ENCODE peak calls at places on chromosome 20, in seven cellular contexts. G is suprapubic skin, C is tibial nerve, E is sigmoid colon, P is stomach, R is transverse colon, Y is ovary. D is an unnamed sample.

GRCh38 chr20:22288156-22288555 is 296.2 kb downstream of the FOXA2 start:
- DNase-seq in G (no peak), P (no peak), C (no peak), Y (no peak), R (no peak), E (no peak), D (no peak)

GRCh38 chr20:64049060-64049886 is at the start of gene SOX18:
- DNase-seq in P (no peak), C (no peak), E (no peak), Y (no peak), G (no peak), R (no peak), D (no peak)

GRCh38 chr20:48242623-48243022 is 457.3 kb upstream of the SULF2 start:
- DNase-seq in E (peak), Y (no peak), R (no peak), C (no peak), P (no peak), G (no peak), D (no peak)

GRCh38 chr20:63933646-63934045 is 22.6 kb downstream of the UCKL1 start:
- DNase-seq in R (no peak), C (no peak), E (no peak), G (no peak), Y (no peak), P (no peak), D (no peak)

GRCh38 chr20:46638367-46639274 is 12.6 kb downstream of the SLC13A3 start:
- DNase-seq in C (no peak), E (no peak), G (no peak), Y (no peak), P (no peak), R (no peak), D (peak)

GRCh38 chr20:45934046-45934586 is 367 bp upstream of the PCIF1 start:
- DNase-seq in C (peak), P (peak), G (no peak), R (peak), E (peak), Y (peak), D (no peak)

GRCh38 chr20:22908437-22908836 is 126.7 kb upstream of the SSTR4 start:
- DNase-seq in Y (no peak), R (no peak), P (no peak), G (no peak), E (no peak), C (no peak), D (no peak)

GRCh38 chr20:328596-329324 is 3.4 kb downstream of the SOX12 start:
- DNase-seq in P (no peak), C (no peak), Y (no peak), G (no peak), R (no peak), E (no peak), D (no peak)

GRCh38 chr20:63833776-63834544 is 2.9 kb upstream of the ZBTB46 start:
- DNase-seq in R (no peak), P (no peak), G (no peak), E (no peak), Y (no peak), C (no peak), D (no peak)

GRCh38 chr20:52312131-52312729 is 120.7 kb upstream of the ZFP64 start:
- DNase-seq in R (peak), P (peak), Y (no peak), E (no peak), C (peak), G (no peak), D (no peak)

GRCh38 chr20:57106030-57106682 is 160.3 kb downstream of the BMP7 start:
- DNase-seq in Y (no peak), G (no peak), C (no peak), R (no peak), P (no peak), E (no peak), D (no peak)

GRCh38 chr20:23358923-23359572 is 2.9 kb upstream of the GZF1 start:
- DNase-seq in P (peak), R (peak), C (no peak), Y (no peak), E (no peak), G (no peak), D (no peak)

GRCh38 chr20:52783769-52784168 is 188.4 kb upstream of the TSHZ2 start:
- DNase-seq in Y (no peak), R (no peak), E (no peak), G (no peak), C (no peak), P (no peak), D (no peak)

GRCh38 chr20:16007978-16008377 is 565.3 kb downstream of the KIF16B start:
- DNase-seq in G (no peak), C (no peak), E (no peak), R (no peak), Y (no peak), P (no peak), D (no peak)

GRCh38 chr20:909641-910040 is 6.5 kb downstream of the ANGPT4 start:
- DNase-seq in C (no peak), E (no peak), Y (no peak), P (no peak), R (no peak), G (no peak), D (no peak)

GRCh38 chr20:10218536-10219451 is at the start of gene SNAP25:
- DNase-seq in E (peak), R (peak), Y (peak), C (no peak), G (peak), P (peak), D (no peak)

GRCh38 chr20:10217517-10218410 is 866 bp upstream of the SNAP25 start:
- DNase-seq in E (peak), C (no peak), G (no peak), R (peak), P (no peak), Y (peak), D (no peak)

GRCh38 chr20:10219452-10219791 is 792 bp downstream of the SNAP25 start:
- DNase-seq in E (peak), Y (peak), C (peak), R (peak), G (peak), P (peak), D (no peak)

GRCh38 chr20:10221022-10221421 is 2.4 kb downstream of the SNAP25 start:
- DNase-seq in C (no peak), Y (no peak), G (no peak), R (no peak), P (no peak), E (no peak), D (no peak)

DNA sequence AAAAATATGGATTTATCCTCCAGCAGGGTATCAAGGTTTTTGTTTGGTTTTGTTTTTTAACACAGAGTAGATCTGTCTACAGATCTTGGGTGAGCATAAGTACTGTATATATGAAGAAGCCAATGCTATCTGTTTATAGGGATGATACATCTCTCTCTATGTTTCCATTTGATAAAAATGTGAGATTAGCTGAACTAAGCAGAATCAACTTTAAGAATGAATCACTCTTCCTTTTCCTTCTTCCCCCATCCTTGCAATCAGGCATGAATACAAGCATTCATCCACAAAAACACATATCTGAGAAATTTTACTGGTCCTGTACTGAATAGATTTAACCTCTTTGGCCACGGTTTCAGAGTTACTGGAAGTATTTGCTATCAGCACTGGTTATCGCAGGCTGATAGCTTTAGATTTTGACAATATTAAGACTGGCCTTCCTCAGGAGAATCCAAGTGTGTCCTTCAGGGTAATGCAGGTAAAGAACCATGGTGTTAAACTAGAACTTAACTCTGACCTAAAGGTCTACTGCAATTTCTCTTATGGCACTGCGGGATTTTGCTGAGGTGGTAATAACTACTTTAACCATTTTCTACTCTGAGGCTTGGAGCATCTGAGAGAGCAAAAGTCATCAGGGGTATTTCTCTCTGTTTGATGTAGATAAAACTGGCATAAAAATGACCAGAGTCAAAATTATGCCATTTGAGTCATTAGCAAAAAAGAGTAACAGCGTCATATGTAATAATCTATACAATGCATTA is 1.5 kb downstream of the SNAP25 start:
- DNase-seq in C (no peak), P (no peak), G (no peak), R (no peak), Y (no peak), E (no peak), D (no peak)
- H3K4me3 ChIP-seq in C (no peak), P (no peak), G (no peak), R (no peak), Y (no peak), E (no peak), D (no peak)

DNA sequence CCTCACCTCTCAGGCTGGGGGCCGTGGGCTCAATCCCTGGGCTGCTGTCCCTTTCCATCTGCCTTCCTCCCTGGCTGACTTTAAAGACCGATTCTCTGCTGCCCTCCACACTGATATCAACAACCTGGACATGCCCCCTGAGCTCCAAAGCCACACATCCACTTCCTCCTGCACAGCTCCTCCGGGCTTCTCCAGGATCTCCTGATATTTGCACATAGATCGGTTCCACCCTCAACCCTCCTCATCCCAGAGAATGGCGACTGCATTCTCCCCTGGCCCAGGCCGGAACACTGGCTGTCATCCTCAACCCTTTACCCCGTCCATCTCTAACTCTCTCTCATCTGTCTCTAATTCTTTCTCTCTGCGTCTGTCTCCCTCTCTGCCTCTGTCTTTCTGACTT is 21.0 kb upstream of the NOL4L start:
- DNase-seq in Y (no peak), C (no peak), P (no peak), G (no peak), R (no peak), E (no peak), D (no peak)
- TF ChIP-seq EP300 in Y (no peak), C (no peak), P (no peak), G (no peak), R (no peak), E (no peak), D (no peak)

DNA sequence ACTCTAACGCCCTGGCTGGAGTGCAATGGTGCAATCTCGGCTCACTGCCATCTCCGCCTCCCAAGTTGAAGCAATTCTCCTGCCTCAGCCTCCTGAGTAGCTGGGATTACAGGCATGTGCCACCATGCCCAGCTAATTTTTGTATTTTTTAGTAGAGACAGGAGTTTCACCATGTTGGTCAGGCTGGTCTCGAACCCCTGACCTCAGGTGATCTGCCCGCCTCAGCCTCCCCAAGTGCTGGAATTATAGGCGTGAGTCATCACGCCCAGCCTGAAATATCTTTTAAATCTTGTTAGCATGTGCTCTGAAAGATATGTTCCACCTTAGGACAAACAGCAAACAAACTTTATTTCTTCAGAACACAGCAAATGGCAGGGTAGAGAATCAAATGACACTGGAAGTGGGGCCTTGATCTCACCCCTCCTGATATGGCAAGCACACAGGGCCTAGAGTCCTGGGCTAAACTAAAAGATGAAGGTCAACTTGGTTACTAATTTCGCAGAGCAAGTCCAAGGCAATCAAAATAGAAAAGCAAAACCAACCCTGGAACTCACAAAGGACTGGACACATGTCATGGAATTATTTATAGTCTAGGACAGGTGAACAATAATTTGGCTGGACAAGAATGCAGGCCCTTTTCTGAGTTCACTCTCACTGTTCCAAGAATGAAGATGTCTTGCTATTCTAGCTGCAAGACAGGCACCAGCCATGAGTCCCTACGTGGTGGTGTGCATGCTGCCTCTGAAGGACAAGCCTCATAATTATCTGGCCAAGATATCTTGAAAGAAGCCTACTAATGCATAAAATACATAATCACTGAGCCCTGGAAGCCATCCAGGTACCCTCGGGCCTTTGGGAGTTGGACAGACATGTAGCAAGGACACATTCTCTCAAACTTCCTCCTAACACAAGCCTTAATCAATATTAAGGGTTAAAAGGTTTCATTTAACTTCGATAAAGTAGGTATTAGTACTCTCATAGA is 35.6 kb downstream of the B4GALT5 start:
- DNase-seq in G (no peak), Y (no peak), R (no peak), E (no peak), C (no peak), P (peak), D (no peak)
- H3K4me3 ChIP-seq in G (no peak), Y (no peak), R (no peak), E (no peak), C (no peak), P (no peak), D (no peak)

GRCh38 chr20:4011226-4011975 is 4.0 kb downstream of the RNF24 start:
- DNase-seq in P (no peak), C (no peak), R (no peak), E (no peak), G (no peak), Y (no peak), D (no peak)

GRCh38 chr20:4007383-4008025 is 7.9 kb downstream of the RNF24 start:
- DNase-seq in C (no peak), Y (no peak), P (no peak), E (no peak), G (no peak), R (no peak), D (no peak)

GRCh38 chr20:4008026-4008413 is 7.3 kb downstream of the RNF24 start:
- DNase-seq in G (no peak), P (no peak), R (no peak), Y (no peak), C (no peak), E (no peak), D (no peak)

GRCh38 chr20:4008877-4009276 is 6.5 kb downstream of the RNF24 start:
- DNase-seq in R (no peak), C (no peak), G (no peak), Y (no peak), E (no peak), P (no peak), D (no peak)

DNA sequence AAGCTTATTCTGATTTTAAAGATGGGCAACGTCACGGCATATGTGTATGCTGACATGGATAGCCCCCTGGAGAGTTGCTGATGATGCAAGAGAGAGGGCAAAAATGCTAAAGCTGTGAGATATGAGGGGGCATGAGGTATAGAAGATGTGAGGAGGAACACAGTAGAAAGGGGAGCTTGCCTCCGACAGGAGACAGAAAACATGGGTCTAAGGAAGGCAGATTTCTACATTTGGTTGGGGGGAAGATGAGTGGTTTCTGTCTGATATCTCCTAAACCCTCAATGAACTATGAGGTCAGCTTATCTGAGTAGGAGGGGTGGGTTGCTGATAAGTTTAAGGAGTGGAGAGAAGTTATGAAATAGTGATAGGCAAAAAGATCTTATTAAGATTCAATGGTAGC is 6.1 kb downstream of the RNF24 start:
- DNase-seq in P (no peak), Y (no peak), C (no peak), G (no peak), R (no peak), E (no peak), D (no peak)
- TF ChIP-seq EP300 in P (no peak), Y (no peak), C (no peak), G (no peak), R (no peak), E (no peak), D (no peak)

GRCh38 chr20:18987781-18988360 is 174.3 kb downstream of the SCP2D1 start:
- DNase-seq in R (no peak), G (no peak), P (no peak), E (no peak), Y (no peak), C (no peak), D (no peak)

GRCh38 chr20:18984238-18985200 is 170.9 kb downstream of the SCP2D1 start:
- DNase-seq in Y (peak), E (no peak), R (no peak), P (no peak), G (no peak), C (no peak), D (no peak)

GRCh38 chr20:18985551-18985950 is 172.0 kb downstream of the SCP2D1 start:
- DNase-seq in Y (no peak), G (no peak), C (no peak), R (no peak), P (no peak), E (no peak), D (no peak)

GRCh38 chr20:18986895-18987580 is 173.5 kb downstream of the SCP2D1 start:
- DNase-seq in E (peak), P (no peak), R (no peak), Y (peak), G (no peak), C (peak), D (no peak)

DNA sequence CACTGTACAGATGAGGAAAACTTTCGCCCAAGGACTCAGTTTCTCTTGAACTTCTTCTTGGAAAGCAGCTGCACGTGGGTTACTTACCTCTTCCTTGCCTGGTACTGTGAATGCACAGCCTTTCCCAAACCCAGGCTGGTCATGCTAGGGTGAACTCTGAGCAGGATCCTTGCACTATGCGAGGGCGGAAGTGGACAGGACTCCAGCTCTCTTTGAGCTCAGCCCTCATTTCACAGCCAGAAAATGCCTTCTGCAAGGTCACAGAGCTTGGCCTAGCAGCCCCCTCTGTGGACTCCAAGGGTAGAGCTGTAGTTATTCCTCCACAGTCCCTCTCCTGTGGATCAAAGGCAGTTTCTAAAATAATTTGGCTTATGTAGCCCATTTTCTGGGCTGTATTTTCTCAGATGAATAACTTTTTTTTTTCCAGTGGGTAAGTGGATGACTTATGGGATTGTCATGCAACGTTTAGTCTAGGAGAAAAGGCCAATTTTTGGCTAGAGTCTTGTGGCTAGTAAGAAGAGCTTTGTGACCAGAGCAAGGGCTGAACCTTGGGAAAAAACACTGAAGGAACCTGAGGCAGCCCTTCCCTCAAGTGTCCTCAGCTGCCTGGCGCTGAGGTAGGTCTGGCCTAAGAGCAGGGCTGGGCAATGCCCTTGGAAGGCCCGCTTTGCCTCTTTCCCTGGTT is 172.7 kb downstream of the SCP2D1 start:
- DNase-seq in R (no peak), P (no peak), G (no peak), Y (peak), E (no peak), C (no peak), D (no peak)
- H3K4me3 ChIP-seq in R (no peak), P (no peak), G (no peak), Y (no peak), E (no peak), C (no peak), D (no peak)

DNA sequence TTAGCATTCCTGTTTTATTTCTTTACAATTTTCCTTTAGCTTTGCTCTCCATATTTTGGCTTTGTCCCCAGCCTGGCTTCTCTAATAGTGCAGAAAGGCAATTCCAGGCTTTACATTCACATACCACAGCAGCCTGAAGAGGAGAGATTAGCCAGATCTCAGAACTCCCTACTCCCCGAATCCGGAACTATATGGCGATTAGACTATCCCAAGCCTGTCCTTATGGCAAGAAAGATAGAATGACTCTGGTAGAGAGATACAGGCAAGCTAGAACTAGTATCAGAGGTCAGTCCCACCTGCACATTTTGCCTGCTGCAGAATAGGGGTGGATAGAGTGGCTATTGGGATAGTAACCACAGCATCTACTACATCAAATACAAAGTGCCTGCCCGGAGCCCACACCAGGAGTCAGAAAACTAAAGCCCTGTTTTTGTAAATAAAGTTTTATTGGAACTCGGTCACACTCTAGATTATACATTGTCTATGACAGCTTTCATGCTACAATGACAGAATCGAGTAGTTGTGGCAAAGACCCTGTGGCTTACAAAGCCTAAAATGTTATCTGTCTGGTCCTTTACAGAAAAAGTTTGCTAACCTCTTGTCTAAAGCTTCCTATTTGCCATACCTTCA is 17.1 kb upstream of the ADIG start:
- DNase-seq in C (no peak), E (no peak), G (no peak), P (no peak), R (no peak), Y (no peak), D (no peak)
- TF ChIP-seq EP300 in C (no peak), E (no peak), G (no peak), P (no peak), R (no peak), Y (no peak), D (no peak)

GRCh38 chr20:2691127-2691526 is 1.5 kb upstream of the EBF4 start:
- DNase-seq in C (no peak), R (no peak), Y (no peak), E (no peak), P (no peak), G (peak), D (no peak)

GRCh38 chr20:2690213-2690612 is 2.4 kb upstream of the EBF4 start:
- DNase-seq in P (no peak), Y (no peak), R (no peak), C (no peak), G (peak), E (no peak), D (no peak)

GRCh38 chr20:2688041-2688591 is 4.5 kb upstream of the EBF4 start:
- DNase-seq in R (peak), G (no peak), C (peak), P (peak), E (peak), Y (peak), D (no peak)

GRCh38 chr20:2690718-2691117 is 1.9 kb upstream of the EBF4 start:
- DNase-seq in G (peak), P (no peak), R (no peak), Y (peak), C (no peak), E (no peak), D (no peak)

GRCh38 chr20:2687514-2687913 is 5.1 kb upstream of the EBF4 start:
- DNase-seq in Y (no peak), R (no peak), G (no peak), E (peak), P (no peak), C (no peak), D (no peak)
- H3K4me3 ChIP-seq in Y (no peak), R (no peak), G (no peak), E (no peak), P (no peak), C (no peak), D (no peak)